ENCODE peak calls at places on chromosomes 3 and 15, in eight cellular contexts. B is tibial artery, Y is transverse colon, T is stomach, G is astrocyte of the spinal cord, A is AG10803, E is fibroblast of lung, D is uterus. N is an unnamed sample.

GRCh38 chr3:98581474-98581873 is 11.9 kb downstream of the CPOX start:
- DNase-seq in B (no peak), Y (no peak), T (no peak), G (no peak), A (no peak), E (no peak), D (no peak), N (no peak)

GRCh38 chr3:194257030-194257657 is 94.0 kb downstream of the CPN2 start:
- DNase-seq in B (no peak), Y (no peak), T (peak), G (no peak), A (no peak), E (no peak), D (no peak), N (no peak)

GRCh38 chr3:83122774-83123350 is 1361.4 kb upstream of the GBE1 start:
- DNase-seq in B (no peak), Y (no peak), T (no peak), G (no peak), A (no peak), E (no peak), D (no peak), N (no peak)

GRCh38 chr3:49940667-49941249 is 808 bp downstream of the RBM6 start:
- DNase-seq in B (no peak), Y (no peak), T (no peak), G (no peak), A (no peak), E (no peak), D (no peak), N (no peak)

GRCh38 chr15:55799287-55800212 is 56.6 kb upstream of the PRTG start:
- DNase-seq in B (no peak), Y (peak), T (peak), G (peak), A (no peak), E (peak), D (no peak), N (peak)

GRCh38 chr3:16508591-16508995 is 4.9 kb downstream of the RFTN1 start:
- DNase-seq in B (no peak), Y (no peak), T (no peak), G (peak), A (peak), E (peak), D (no peak), N (no peak)

GRCh38 chr3:197540961-197541377 is 14.8 kb downstream of the BDH1 start:
- DNase-seq in B (no peak), Y (no peak), T (no peak), G (no peak), A (no peak), E (no peak), D (no peak), N (no peak)

GRCh38 chr3:81962396-81962795 is 201.0 kb upstream of the GBE1 start:
- DNase-seq in B (no peak), Y (no peak), T (no peak), G (peak), A (no peak), E (peak), D (no peak), N (no peak)

GRCh38 chr3:170632780-170633179 is 46.9 kb upstream of the SLC7A14 start:
- DNase-seq in B (no peak), Y (no peak), T (no peak), G (peak), A (peak), E (peak), D (no peak), N (no peak)

GRCh38 chr3:197024881-197025735 is 4.5 kb downstream of the MELTF start:
- DNase-seq in B (no peak), Y (no peak), T (no peak), G (no peak), A (no peak), E (no peak), D (no peak), N (no peak)

GRCh38 chr15:60414016-60414682 is 16.4 kb upstream of the ANXA2 start:
- DNase-seq in B (no peak), Y (no peak), T (no peak), G (peak), A (peak), E (peak), D (no peak), N (peak)

GRCh38 chr15:89105147-89105546 is 16.9 kb downstream of the ABHD2 start:
- DNase-seq in B (no peak), Y (no peak), T (no peak), G (peak), A (peak), E (peak), D (no peak), N (peak)

GRCh38 chr3:144221771-144222170 is 250.1 kb downstream of the DIPK2A start:
- DNase-seq in B (no peak), Y (no peak), T (no peak), G (no peak), A (no peak), E (no peak), D (no peak), N (no peak)

GRCh38 chr15:68930268-68931022 is at the start of gene SPESP1:
- DNase-seq in B (peak), Y (peak), T (peak), G (peak), A (peak), E (peak), D (peak), N (peak)

GRCh38 chr3:117238805-117239204 is 529.2 kb downstream of the TUSC7 start:
- DNase-seq in B (no peak), Y (no peak), T (no peak), G (no peak), A (no peak), E (no peak), D (no peak), N (no peak)

GRCh38 chr3:46500631-46501377 is 3.0 kb downstream of the RTP3 start:
- DNase-seq in B (no peak), Y (no peak), T (no peak), G (peak), A (peak), E (peak), D (no peak), N (peak)

GRCh38 chr3:46497556-46498265 is at the start of gene RTP3:
- DNase-seq in B (no peak), Y (no peak), T (no peak), G (no peak), A (no peak), E (no peak), D (no peak), N (no peak)

GRCh38 chr3:46498916-46499519 is 1.2 kb downstream of the RTP3 start:
- DNase-seq in B (no peak), Y (no peak), T (no peak), G (no peak), A (no peak), E (no peak), D (no peak), N (no peak)

GRCh38 chr3:46495901-46496456 is 1.8 kb upstream of the RTP3 start:
- DNase-seq in B (no peak), Y (no peak), T (no peak), G (peak), A (peak), E (peak), D (no peak), N (peak)

DNA sequence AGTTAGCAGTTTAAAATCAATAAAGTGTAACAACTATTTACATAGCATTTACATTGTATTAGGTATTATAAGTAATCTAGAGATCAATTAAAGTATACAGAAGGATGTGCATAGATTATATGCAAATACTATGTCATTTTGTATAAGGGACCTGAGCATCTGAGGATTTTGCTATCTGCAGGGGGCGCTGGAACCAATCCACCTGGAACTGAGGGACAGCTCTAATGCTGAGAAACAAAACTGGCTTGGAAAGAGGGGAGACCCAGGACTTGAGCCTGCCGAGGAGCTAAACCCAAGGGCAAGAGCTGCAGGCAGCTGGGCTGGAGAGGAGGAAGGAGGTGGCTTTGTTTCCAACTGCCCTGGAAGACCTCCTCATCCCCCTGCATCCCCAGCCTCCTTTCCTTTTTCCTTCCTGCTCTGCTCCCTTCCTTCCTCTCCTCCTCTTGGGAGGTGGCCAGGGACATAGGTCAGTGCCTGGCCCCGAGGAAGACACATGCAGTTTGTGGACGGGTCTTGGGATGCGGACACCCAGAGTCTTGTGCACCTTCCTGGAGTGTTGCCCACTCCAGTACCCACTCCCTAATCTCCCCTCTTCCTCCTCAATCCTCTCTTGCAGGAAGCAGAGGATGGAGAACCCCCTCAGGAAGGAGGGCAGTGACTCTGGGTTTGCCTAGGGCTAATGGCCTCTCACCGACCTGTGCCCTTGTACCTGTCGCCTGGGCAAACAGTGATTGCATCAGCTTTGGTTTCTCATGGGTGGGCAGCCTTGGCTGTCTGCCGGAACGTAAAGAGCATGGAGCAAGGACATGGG is 826 bp upstream of the RTP3 start:
- DNase-seq in B (no peak), Y (peak), T (no peak), G (no peak), A (no peak), E (no peak), D (no peak), N (peak)
- TF ChIP-seq CTCF in B (no peak), Y (peak), T (no peak), G (peak), A (peak), E (no peak), D (no peak), N (peak)

DNA sequence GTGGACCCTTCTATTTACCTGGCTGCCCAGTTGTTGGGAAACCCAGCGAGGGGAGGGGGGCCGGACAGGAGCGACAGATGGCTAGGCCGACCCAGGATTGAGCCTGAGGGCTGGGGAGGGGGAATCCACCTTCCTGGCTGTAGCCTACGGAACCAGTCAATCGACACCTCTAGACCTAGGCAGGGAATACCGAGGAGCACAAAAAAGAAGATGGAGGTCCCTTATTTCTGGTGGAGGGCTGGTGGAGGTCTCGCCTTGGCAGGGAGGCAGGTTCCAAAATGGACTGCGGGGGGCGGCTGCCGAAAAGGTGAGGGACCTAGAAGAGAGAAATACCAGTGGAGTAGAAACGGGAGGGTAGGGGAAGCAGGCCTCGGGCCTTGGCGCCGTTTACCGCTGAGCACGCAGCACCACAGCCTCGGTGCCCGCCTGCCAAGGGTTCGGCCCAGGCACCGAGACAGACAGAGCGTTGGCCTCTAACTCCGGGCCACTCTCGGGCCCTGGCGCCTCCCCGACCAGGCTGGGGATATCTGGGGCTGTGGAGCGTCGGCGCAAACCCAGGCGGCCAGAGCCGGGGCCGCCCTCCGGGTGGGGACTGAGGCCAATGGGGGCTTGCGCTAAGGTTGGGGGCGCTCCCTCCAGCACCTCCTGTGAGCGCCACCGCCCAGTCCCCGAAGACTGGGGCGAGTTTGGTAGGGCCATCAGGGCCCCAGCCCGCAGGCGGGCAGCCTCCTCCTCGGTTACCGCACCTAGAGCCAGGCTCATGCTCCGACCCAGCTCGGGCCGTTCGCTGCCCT is 1.6 kb downstream of the ANKRD63 start:
- DNase-seq in B (no peak), Y (no peak), T (no peak), G (no peak), A (no peak), E (no peak), D (no peak), N (no peak)
- H3K4me3 ChIP-seq in B (peak), Y (peak), T (peak), G (no peak), A (no peak), E (no peak), D (peak), N (no peak)

DNA sequence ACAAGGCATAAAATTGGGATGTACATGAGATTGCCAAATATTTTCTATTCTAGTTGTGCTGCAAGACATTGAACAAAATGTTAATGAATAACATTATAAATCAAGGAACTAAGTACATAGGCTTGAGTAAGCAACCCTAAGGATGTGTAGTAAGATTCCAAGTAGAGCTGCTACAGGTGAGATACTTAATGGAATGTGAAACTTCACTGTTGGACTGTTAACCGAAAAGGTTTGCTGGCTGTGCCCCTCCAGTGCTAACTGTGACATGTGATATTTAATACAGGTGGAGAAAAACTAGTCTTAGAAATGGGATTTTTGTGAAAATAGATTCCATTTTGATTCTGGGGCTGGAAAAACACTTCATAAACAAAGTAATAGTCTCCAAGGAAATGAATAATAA is 52.4 kb downstream of the TSC22D2 start:
- DNase-seq in B (no peak), Y (no peak), T (no peak), G (no peak), A (no peak), E (no peak), D (no peak), N (no peak)
- TF ChIP-seq CTCF in B (no peak), Y (no peak), T (no peak), G (no peak), A (no peak), E (no peak), D (no peak), N (no peak)

DNA sequence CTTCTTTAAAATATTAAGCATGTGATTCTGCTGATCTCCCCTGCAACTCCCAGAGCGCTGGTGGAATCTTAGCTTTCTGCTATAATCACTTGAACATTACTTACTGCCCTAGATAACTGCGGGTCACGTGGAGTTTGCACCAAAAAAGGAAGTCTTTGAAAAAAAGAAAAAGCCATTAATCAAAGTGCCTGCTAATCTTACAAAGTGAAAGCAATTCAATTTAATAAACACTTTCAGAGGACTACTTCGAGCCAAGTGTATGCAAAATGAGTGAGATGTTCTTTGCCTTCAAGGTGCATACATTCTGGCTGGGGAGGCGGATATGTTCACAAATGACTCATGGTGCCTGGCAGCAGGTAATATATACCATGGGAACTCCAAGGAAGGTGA is 109.9 kb upstream of the GAP43 start:
- DNase-seq in B (no peak), Y (no peak), T (no peak), G (no peak), A (no peak), E (no peak), D (no peak), N (no peak)
- H3K4me3 ChIP-seq in B (peak), Y (peak), T (peak), G (peak), A (peak), E (peak), D (peak), N (peak)

N was measured in fibroblast of pulmonary artery.